ENCODE peak calls at places on chromosomes 5 and 9, in four cellular contexts. Q is A673; U is naive thymus-derived CD4-positive, alpha-beta T cell; W is tibial nerve. O is an unnamed sample.

GRCh38 chr5:145981612-145982571 is 45.5 kb downstream of the SH3RF2 start:
- DNase-seq in W (no peak), Q (no peak), U (no peak), O (no peak)

GRCh38 chr9:3331801-3332200 is 194.0 kb downstream of the RFX3 start:
- DNase-seq in Q (peak; percentile 55), W (no peak), U (no peak), O (no peak)

GRCh38 chr9:113302792-113303418 is at the start of gene RNF183:
- DNase-seq in U (no peak), W (no peak), Q (no peak), O (no peak)

GRCh38 chr5:59609501-59610265 is 283.8 kb downstream of the PDE4D start:
- DNase-seq in U (no peak), W (no peak), Q (no peak), O (no peak)

GRCh38 chr9:650362-650761 is 191.1 kb upstream of the DMRT1 start:
- DNase-seq in Q (no peak), U (peak; percentile 7), W (no peak), O (no peak)

GRCh38 chr9:81979196-81979595 is 9.4 kb upstream of the SPATA31D1 start:
- DNase-seq in U (no peak), W (no peak), Q (no peak), O (no peak)

GRCh38 chr5:1883120-1883924 is 597 bp upstream of the IRX4 start:
- DNase-seq in Q (peak; percentile 35), U (no peak), W (no peak), O (no peak)

GRCh38 chr9:137621131-137621757 is 2.4 kb downstream of the EHMT1 start:
- DNase-seq in W (no peak), Q (no peak), U (peak; percentile 31), O (no peak)

GRCh38 chr5:38816083-38817030 is 29.5 kb upstream of the OSMR start:
- DNase-seq in Q (no peak), U (no peak), W (no peak), O (no peak)

GRCh38 chr5:79962580-79963222 is 28.4 kb downstream of the MTX3 start:
- DNase-seq in U (no peak), Q (no peak), W (no peak), O (no peak)

GRCh38 chr9:70168521-70168920 is 90.3 kb upstream of the SMC5 start:
- DNase-seq in U (no peak), W (no peak), Q (no peak), O (no peak)

GRCh38 chr5:58722160-58722559 is 139.3 kb downstream of the RAB3C start:
- DNase-seq in W (no peak), Q (no peak), U (no peak), O (no peak)

GRCh38 chr9:79256691-79257213 is 315.0 kb upstream of the TLE4 start:
- DNase-seq in W (no peak), Q (peak; percentile 93), U (no peak), O (peak; percentile 31)

GRCh38 chr5:176176231-176176630 is 62.0 kb upstream of the SIMC1 start:
- DNase-seq in W (no peak), Q (no peak), U (no peak), O (no peak)

GRCh38 chr5:121758640-121759039 is 93.0 kb upstream of the FTMT start:
- DNase-seq in Q (peak; percentile 17), U (no peak), W (no peak), O (no peak)

GRCh38 chr9:4973246-4973645 is 11.8 kb upstream of the JAK2 start:
- DNase-seq in U (no peak), W (no peak), Q (no peak), O (no peak)

GRCh38 chr9:29750062-29750461 is 2176.8 kb upstream of the C9orf72 start:
- DNase-seq in Q (peak; percentile 17), W (no peak), U (no peak), O (no peak)

GRCh38 chr9:88400021-88400420 is 11.8 kb downstream of the SPIN1 start:
- DNase-seq in U (no peak), W (no peak), Q (no peak), O (no peak)

GRCh38 chr5:77080905-77081304 is 6.2 kb downstream of the ZBED3 start:
- DNase-seq in U (no peak), Q (no peak), W (no peak), O (no peak)

GRCh38 chr9:112751059-112751795 is 667 bp downstream of the SNX30 start:
- DNase-seq in Q (peak; percentile 37), W (no peak), U (peak; percentile 25), O (peak; percentile 62)

GRCh38 chr5:125295405-125295872 is 549.0 kb upstream of the ZNF608 start:
- DNase-seq in Q (no peak), W (no peak), U (no peak), O (no peak)

GRCh38 chr5:135072357-135073247 is 38.6 kb upstream of the PITX1 start:
- DNase-seq in Q (no peak), U (no peak), W (no peak), O (no peak)

GRCh38 chr5:79305706-79306105 is 69.8 kb downstream of the JMY start:
- DNase-seq in U (no peak), Q (no peak), W (no peak), O (no peak)

GRCh38 chr9:91378695-91379127 is 17.0 kb upstream of the AUH start:
- DNase-seq in W (no peak), U (no peak), Q (peak; percentile 27), O (no peak)

GRCh38 chr5:135489466-135490244 is 37.5 kb upstream of the TIFAB start:
- DNase-seq in W (no peak), U (no peak), Q (no peak), O (no peak)

GRCh38 chr9:111959960-111960359 is 63.3 kb downstream of the UGCG start:
- DNase-seq in W (no peak), Q (no peak), U (no peak), O (no peak)

DNA sequence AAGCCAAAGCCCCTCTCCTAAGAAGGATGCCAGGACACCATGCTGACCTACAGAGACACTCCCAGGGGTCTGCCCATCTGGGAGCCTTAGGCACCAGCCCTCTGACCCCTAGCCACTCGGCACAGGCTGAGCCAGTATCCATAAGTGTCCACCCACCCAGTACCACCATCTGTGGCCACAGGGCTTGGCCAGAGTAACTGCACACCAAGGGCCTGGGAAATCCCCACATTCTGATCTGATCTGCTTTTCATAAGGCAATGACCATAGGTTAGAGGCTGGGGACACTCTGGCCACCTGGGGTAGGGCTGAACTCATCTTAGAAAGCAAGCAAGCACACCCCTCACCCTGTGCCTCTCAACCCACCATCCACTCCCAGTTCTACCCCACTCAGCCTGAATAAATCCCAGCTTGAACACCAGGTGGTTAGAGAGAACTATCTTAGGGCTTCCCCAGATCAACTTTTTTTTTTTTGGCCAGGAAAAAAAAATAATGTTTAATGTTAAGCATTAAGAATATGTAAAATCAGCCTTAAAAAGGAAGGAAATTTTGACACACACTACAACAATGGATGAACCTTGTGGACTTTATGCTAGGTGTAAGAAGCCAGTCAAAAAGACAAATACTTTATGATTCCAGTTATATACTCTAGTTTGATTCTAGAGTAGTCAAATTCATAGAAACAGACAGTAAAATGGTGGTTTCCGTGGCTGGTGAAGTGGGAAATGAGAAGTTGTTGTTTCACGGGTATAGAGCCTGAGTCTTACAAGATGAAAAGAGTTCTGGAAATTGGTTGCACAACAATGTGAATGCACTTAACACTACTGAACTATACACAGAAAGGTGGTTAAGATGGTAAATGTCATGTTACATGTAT is 6.2 kb downstream of the GNPDA1 start:
- DNase-seq in W (no peak), U (peak; percentile 73), Q (no peak), O (no peak)
- H3K27ac ChIP-seq in W (no peak overlapping the region), U (peak overlapping the region; percentile 51), Q (no peak overlapping the region), O (peak overlapping the region; percentile 7)

GRCh38 chr5:31442253-31442820 is 89.6 kb downstream of the DROSHA start:
- DNase-seq in Q (no peak), U (no peak), W (no peak), O (no peak)

GRCh38 chr5:31449175-31449574 is 82.7 kb downstream of the DROSHA start:
- DNase-seq in W (no peak), U (no peak), Q (peak; percentile 23), O (no peak)

GRCh38 chr5:31445041-31445600 is 86.8 kb downstream of the DROSHA start:
- DNase-seq in W (no peak), U (no peak), Q (no peak), O (no peak)

DNA sequence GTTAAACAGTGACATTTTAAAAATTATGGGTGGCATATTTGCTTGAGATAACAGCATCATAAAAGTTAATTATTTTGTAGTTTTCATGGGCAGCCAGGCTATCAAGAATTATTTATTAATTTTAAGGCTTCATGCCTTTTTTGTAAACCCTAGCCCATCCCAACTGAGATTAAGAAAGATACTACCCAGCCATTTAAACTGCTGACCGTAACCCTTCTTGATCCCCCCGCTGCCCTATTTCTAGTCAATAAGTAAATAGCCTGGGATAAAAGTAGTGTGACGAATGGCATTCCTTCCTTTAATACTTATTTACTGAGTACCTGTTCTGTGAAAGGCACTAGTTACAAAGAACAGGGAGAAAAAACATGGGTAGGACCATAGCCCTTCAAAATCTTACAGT is 88.3 kb downstream of the DROSHA start:
- DNase-seq in U (no peak), W (no peak), Q (no peak), O (no peak)
- H3K4me3 ChIP-seq in U (no peak overlapping the region), W (no peak overlapping the region), Q (no peak overlapping the region), O (no peak overlapping the region)

GRCh38 chr9:109035684-109036423 is 22.6 kb upstream of the CTNNAL1 start:
- DNase-seq in W (peak; percentile 75), Q (peak; percentile 73), U (no peak), O (no peak)
- H3K27ac ChIP-seq in W (peak overlapping the region; percentile 66), Q (peak overlapping the region; percentile 50), U (no peak overlapping the region), O (no peak overlapping the region)

GRCh38 chr9:128339761-128340690 is at the start of gene SLC27A4:
- DNase-seq in U (peak; percentile 86), W (peak; percentile 37), Q (peak; percentile 90), O (peak; percentile 85)
- H3K4me3 ChIP-seq in U (peak within 1 kb of the TSS; percentile 66), W (peak within 1 kb of the TSS; percentile 86), Q (peak within 1 kb of the TSS; percentile 92), O (peak within 1 kb of the TSS; percentile 89)

GRCh38 chr5:132787076-132787475 is 10.0 kb upstream of the SEPTIN8 start:
- DNase-seq in Q (no peak), U (no peak), W (no peak), O (no peak)
- H3K27ac ChIP-seq in Q (no peak overlapping the region), U (no peak overlapping the region), W (no peak overlapping the region), O (no peak overlapping the region)

GRCh38 chr5:116404001-116404400 is 170.6 kb downstream of the SEMA6A start:
- DNase-seq in U (no peak), Q (no peak), W (no peak), O (no peak)
- H3K4me3 ChIP-seq in U (no peak overlapping the region), Q (no peak overlapping the region), W (no peak overlapping the region), O (no peak overlapping the region)

O was measured in dorsolateral prefrontal cortex.